ENCODE peak calls at places on chromosomes 6 and 20, in six cellular contexts. N is fibroblast of mammary gland, T is thyroid gland, V is IMR-90, J is ovary, Y is left lung. O is an unnamed sample.

GRCh38 chr20:49275634-49276033 is 2.2 kb downstream of the ZNFX1 start:
- DNase-seq in N (no peak), Y (no peak), J (no peak), V (no peak), T (no peak), O (no peak)

GRCh38 chr6:24933868-24934401 is 1.8 kb downstream of the RIPOR2 start:
- DNase-seq in Y (no peak), J (no peak), T (no peak), N (peak), V (no peak), O (peak)

GRCh38 chr6:31586013-31586412 is at the start of gene LST1:
- DNase-seq in N (no peak), Y (peak), T (no peak), J (no peak), V (no peak), O (peak)

GRCh38 chr6:42226251-42227143 is 8.8 kb upstream of the MRPS10 start:
- DNase-seq in T (no peak), J (no peak), V (peak), N (peak), Y (no peak), O (peak)

GRCh38 chr6:165008971-165009370 is 300.4 kb downstream of the C6orf118 start:
- DNase-seq in T (no peak), N (no peak), V (no peak), Y (no peak), J (no peak), O (no peak)

GRCh38 chr20:8032499-8032898 is 12.9 kb upstream of the TMX4 start:
- DNase-seq in N (no peak), T (no peak), V (no peak), J (no peak), Y (no peak), O (no peak)

GRCh38 chr6:5994999-5995698 is 11.6 kb downstream of the NRN1 start:
- DNase-seq in N (no peak), V (no peak), J (no peak), T (no peak), Y (no peak), O (no peak)

GRCh38 chr6:56079761-56080540 is 167.4 kb downstream of the COL21A1 start:
- DNase-seq in N (no peak), J (no peak), T (no peak), Y (no peak), V (no peak), O (peak)

GRCh38 chr20:57250607-57251343 is 15.7 kb downstream of the BMP7 start:
- DNase-seq in J (no peak), N (no peak), V (no peak), Y (no peak), T (no peak), O (no peak)

GRCh38 chr6:111238464-111239119 is 151.3 kb downstream of the SLC16A10 start:
- DNase-seq in N (peak), J (no peak), T (no peak), V (peak), Y (peak), O (peak)

GRCh38 chr20:40657526-40657925 is 31.5 kb downstream of the MAFB start:
- DNase-seq in Y (no peak), T (no peak), V (no peak), N (peak), J (no peak), O (no peak)

GRCh38 chr6:89859744-89860143 is 30.1 kb downstream of the CASP8AP2 start:
- DNase-seq in Y (no peak), T (no peak), J (no peak), N (no peak), V (no peak), O (no peak)

GRCh38 chr20:47456041-47456537 is 45.6 kb upstream of the NCOA3 start:
- DNase-seq in T (no peak), N (no peak), J (no peak), Y (no peak), V (no peak), O (no peak)

GRCh38 chr6:90412538-90413369 is 116.1 kb upstream of the BACH2 start:
- DNase-seq in J (no peak), V (no peak), N (no peak), T (no peak), Y (no peak), O (no peak)

GRCh38 chr20:47019106-47019824 is 124.6 kb downstream of the EYA2 start:
- DNase-seq in J (no peak), Y (no peak), N (peak), V (peak), T (peak), O (no peak)

GRCh38 chr20:8299921-8300320 is 167.9 kb downstream of the PLCB1 start:
- DNase-seq in T (no peak), J (no peak), V (peak), Y (no peak), N (peak), O (peak)

GRCh38 chr6:138722425-138723371 is 50.9 kb upstream of the CCDC28A start:
- DNase-seq in V (peak), Y (no peak), J (no peak), T (no peak), N (peak), O (peak)

GRCh38 chr6:52162940-52163908 is 23.0 kb upstream of the IL17A start:
- DNase-seq in V (peak), N (peak), J (no peak), Y (no peak), T (no peak), O (peak)

GRCh38 chr20:51359401-51359800 is 183.1 kb downstream of the NFATC2 start:
- DNase-seq in V (no peak), N (no peak), T (no peak), Y (no peak), J (no peak), O (no peak)

GRCh38 chr6:94736231-94736630 is 841.1 kb upstream of the MANEA start:
- DNase-seq in N (no peak), V (no peak), T (no peak), J (no peak), Y (no peak), O (no peak)

GRCh38 chr20:36506253-36506652 is 35.1 kb upstream of the MYL9 start:
- DNase-seq in T (no peak), Y (no peak), V (no peak), J (no peak), N (no peak), O (peak)

GRCh38 chr20:36507746-36508145 is 33.6 kb upstream of the MYL9 start:
- DNase-seq in V (no peak), Y (no peak), N (no peak), J (no peak), T (no peak), O (no peak)

GRCh38 chr20:36501367-36502006 is 39.8 kb upstream of the MYL9 start:
- DNase-seq in J (no peak), V (no peak), N (no peak), T (no peak), Y (no peak), O (no peak)

GRCh38 chr20:36499723-36500501 is 41.4 kb upstream of the MYL9 start:
- DNase-seq in Y (no peak), J (no peak), T (no peak), N (peak), V (peak), O (no peak)

DNA sequence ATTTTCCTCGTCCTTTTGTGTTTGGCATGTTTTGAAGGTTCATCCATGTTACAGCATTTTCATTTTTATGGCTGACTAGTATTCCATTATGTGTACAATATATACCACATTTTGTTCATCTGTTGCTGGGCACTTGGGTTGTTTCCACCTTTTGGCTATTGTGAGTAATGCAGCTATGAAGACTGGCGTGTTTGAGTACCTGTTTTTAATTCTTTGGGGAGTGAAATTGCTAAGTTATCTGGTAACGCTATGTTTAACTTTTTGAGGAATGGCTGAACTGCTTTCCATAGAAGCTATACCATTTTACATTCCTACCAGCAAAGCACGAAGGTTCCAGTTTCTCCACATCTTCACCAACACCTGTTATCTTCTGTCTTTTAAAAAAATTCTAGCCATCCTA is 37.0 kb upstream of the MYL9 start:
- DNase-seq in V (no peak), T (no peak), N (no peak), J (no peak), Y (no peak), O (no peak)
- TF ChIP-seq CTCF in V (no peak), T (no peak), N (no peak), J (no peak), Y (no peak), O (no peak)

GRCh38 chr6:160678744-160679401 is 14.8 kb upstream of the LPA start:
- DNase-seq in N (no peak), J (no peak), T (peak), V (no peak), Y (no peak), O (no peak)

GRCh38 chr6:160678230-160678629 is 14.2 kb upstream of the LPA start:
- DNase-seq in T (no peak), V (no peak), J (no peak), N (no peak), Y (no peak), O (no peak)

GRCh38 chr6:160679402-160679769 is 15.3 kb upstream of the LPA start:
- DNase-seq in T (peak), J (peak), N (no peak), V (no peak), Y (no peak), O (no peak)
- H3K4me3 ChIP-seq in T (no peak), J (no peak), N (no peak), V (no peak), Y (no peak), O (no peak)

DNA sequence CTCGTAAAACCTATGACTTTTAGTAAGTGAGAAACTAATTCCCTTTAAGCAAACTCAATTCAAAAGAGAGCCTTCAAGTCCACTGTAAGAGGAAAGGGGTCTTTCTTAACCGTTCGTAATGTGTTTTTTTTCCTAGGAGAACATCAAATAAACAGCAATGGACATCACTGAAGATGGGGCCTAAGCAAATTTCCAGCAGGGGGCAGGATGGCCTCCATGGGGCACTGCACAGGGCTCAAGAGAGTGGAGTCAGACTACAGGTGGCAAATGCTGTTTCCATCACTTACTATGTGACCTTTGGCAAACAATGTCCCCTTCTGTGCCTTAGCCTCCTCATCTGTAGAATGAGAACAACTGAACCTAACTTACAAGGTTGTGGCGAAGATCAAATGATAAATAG is 88.7 kb downstream of the ARHGAP18 start:
- DNase-seq in N (peak), V (no peak), Y (no peak), T (no peak), J (no peak), O (no peak)
- TF ChIP-seq CTCF in N (peak), V (peak), Y (peak), T (no peak), J (no peak), O (peak)

GRCh38 chr6:141463237-141463977 is 669.3 kb upstream of the GJE1 start:
- DNase-seq in Y (no peak), J (no peak), N (peak), T (no peak), V (peak), O (peak)
- H3K4me3 ChIP-seq in Y (no peak), J (no peak), N (peak), T (no peak), V (no peak), O (peak)

GRCh38 chr6:12158686-12159415 is 131.3 kb upstream of the EDN1 start:
- DNase-seq in J (no peak), Y (no peak), V (no peak), N (no peak), T (no peak), O (no peak)
- TF ChIP-seq CTCF in J (no peak), Y (no peak), V (no peak), N (peak), T (no peak), O (no peak)

DNA sequence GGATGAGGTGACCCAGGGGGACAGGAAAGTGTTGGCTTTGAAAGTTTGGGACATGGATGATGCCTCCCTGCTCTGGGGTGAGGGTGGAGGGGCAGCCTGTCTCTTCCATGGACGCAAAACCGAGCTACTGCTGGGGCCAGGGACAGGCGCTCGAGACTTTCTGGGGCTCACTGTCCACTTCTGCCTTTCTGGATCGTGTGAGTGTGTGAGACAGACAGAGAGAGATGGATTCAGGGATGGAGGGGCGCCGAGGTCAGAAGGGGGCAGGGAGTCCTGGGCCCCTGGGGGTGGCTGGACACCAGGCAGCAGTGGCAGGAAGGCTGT is 78.0 kb upstream of the GATA5 start:
- DNase-seq in V (no peak), N (no peak), Y (no peak), T (no peak), J (no peak), O (no peak)
- H3K4me3 ChIP-seq in V (no peak), N (no peak), Y (no peak), T (no peak), J (no peak), O (no peak)

DNA sequence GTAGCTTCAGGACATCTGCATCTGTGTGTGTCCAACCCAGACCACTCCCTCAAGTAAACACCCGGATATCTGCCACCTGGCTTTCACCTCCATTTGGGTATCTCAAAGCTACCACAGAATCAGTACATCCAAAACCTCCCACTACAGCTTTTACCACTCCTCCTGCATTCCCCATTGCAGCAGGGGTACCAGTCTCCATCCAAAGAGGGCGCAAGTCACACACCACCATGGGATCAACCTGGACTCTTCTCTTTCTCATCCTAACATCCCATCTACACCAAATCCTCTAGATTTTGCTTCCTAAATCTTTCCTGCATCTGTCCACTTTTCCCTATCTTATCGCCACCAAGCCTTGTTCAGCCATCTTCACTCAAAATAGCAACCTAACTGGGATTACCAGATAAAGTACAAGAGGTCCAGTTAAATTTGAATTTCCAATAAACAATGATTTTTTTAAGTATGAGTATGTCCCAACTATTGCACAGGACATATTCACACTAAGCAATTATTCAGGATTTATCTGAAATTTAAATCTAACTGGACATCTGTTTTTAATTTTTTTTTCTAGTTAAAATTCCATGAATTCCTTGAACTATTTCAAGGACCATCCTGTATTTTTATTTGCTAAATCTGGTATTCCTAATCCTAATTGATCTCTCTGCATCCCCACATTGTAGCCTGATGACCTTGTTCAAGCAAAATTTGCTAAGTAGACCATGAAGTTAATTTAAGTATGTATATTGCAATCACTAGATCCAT is 164.3 kb upstream of the MLN start:
- DNase-seq in Y (peak), N (peak), J (no peak), V (no peak), T (no peak), O (no peak)
- TF ChIP-seq CTCF in Y (no peak), N (peak), J (no peak), V (no peak), T (no peak), O (peak)

GRCh38 chr6:117481926-117482239 is 591 bp upstream of the DCBLD1 start:
- DNase-seq in Y (no peak), J (no peak), N (no peak), T (peak), V (no peak), O (no peak)

GRCh38 chr6:117483004-117483644 is 650 bp downstream of the DCBLD1 start:
- DNase-seq in V (peak), J (peak), Y (peak), N (peak), T (peak), O (peak)

GRCh38 chr6:117484052-117484646 is 1.7 kb downstream of the DCBLD1 start:
- DNase-seq in V (no peak), J (no peak), Y (no peak), N (no peak), T (no peak), O (no peak)

GRCh38 chr6:117482240-117483003 is at the start of gene DCBLD1:
- DNase-seq in T (peak), V (peak), Y (peak), J (peak), N (peak), O (peak)

GRCh38 chr6:117483645-117484016 is 1.2 kb downstream of the DCBLD1 start:
- DNase-seq in N (peak), T (no peak), Y (no peak), J (no peak), V (peak), O (peak)
- H3K4me3 ChIP-seq in N (peak), T (peak), Y (peak), J (peak), V (peak), O (peak)

DNA sequence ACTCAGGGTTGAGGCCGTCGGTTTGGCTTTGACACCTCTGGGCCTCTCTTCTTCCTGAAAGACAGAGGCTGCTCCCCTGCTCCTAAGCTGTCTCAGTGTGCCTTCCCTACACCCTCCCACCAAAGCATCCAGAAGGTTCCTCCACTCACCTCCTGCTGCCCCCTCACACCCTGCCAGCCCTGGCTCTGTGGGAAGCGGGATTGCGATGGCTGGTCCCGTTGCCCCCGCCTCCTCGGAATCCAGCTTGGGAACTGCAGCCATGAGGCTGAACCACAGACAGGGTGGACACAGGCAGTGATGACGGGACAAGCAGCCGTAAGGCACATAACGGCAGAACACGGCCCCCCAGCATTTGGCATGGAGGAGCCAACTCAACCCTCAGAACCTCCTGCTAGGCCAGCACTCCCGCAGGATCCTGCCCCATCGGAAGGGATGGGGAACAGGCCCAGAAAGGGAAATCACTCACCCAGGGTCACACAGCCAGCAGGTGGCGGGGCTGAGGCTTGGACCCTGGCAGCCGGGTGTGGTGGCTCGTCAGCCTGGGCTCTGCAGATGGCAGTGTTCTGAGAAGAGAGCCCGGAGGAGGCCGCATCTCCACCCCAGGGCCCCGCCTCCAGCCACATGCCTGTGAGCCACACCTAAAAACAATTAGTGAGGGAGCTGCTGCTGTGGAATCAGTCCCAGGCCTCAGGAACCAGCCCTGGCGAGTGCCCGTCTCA is 139.6 kb downstream of the PHACTR3 start:
- DNase-seq in N (no peak), Y (no peak), V (no peak), T (no peak), J (no peak), O (no peak)
- TF ChIP-seq CTCF in N (no peak), Y (no peak), V (no peak), T (no peak), J (no peak), O (no peak)